ENCODE peak calls at places on chromosomes 11 and 22, in five cellular contexts. D, C, W, O and Q are unnamed samples. For H3K36me3 and H3K4me1, the result is how much of the 10 kb centered on the place peaks cover.

GRCh38 chr11:11500744-11501487 is 120.9 kb downstream of the GALNT18 start:
- DNase-seq in C (no peak), D (no peak), W (no peak), O (no peak), Q (no peak)

GRCh38 chr22:49148895-49149418 is 678.7 kb downstream of the BRD1 start:
- DNase-seq in O (no peak), D (no peak), W (no peak), C (no peak), Q (no peak)

GRCh38 chr22:43031617-43032016 is 16.7 kb upstream of the PACSIN2 start:
- DNase-seq in W (no peak), C (no peak), D (no peak), O (no peak), Q (no peak)

GRCh38 chr11:22558638-22559037 is 67.0 kb downstream of the FANCF start:
- DNase-seq in C (peak), O (no peak), D (no peak), W (no peak), Q (peak)

GRCh38 chr11:102783720-102784119 is 3.3 kb upstream of the MMP10 start:
- DNase-seq in O (no peak), W (no peak), D (no peak), C (no peak), Q (no peak)

GRCh38 chr22:24440270-24440717 is 12.9 kb downstream of the ADORA2A start:
- DNase-seq in W (no peak), O (no peak), D (no peak), C (no peak), Q (no peak)

GRCh38 chr11:36131719-36132349 is 157.4 kb downstream of the COMMD9 start:
- DNase-seq in O (no peak), C (peak), W (peak), D (peak), Q (no peak)

GRCh38 chr11:17692006-17692405 is 27.4 kb upstream of the MYOD1 start:
- DNase-seq in O (no peak), W (no peak), D (no peak), C (no peak), Q (no peak)

GRCh38 chr11:86041975-86042378 is 26.9 kb downstream of the PICALM start:
- DNase-seq in W (peak), O (peak), C (peak), D (peak), Q (peak)

GRCh38 chr11:131302831-131303230 is 67.6 kb upstream of the NTM start:
- DNase-seq in D (no peak), O (no peak), W (no peak), C (no peak), Q (peak)

GRCh38 chr11:117610045-117610444 is 187.0 kb downstream of the DSCAML1 start:
- DNase-seq in W (no peak), C (peak), D (peak), O (no peak), Q (peak)

GRCh38 chr11:134244593-134244992 is 8.6 kb downstream of the THYN1 start:
- DNase-seq in O (no peak), C (peak), W (peak), D (peak), Q (no peak)

GRCh38 chr11:70854201-70854600 is 398.2 kb downstream of the SHANK2 start:
- DNase-seq in W (no peak), D (no peak), C (no peak), O (no peak), Q (no peak)

GRCh38 chr11:118060879-118061278 is 16.0 kb upstream of the TMPRSS4 start:
- DNase-seq in C (no peak), W (no peak), O (no peak), D (no peak), Q (no peak)

GRCh38 chr11:57792060-57792541 is 30.5 kb downstream of the CTNND1 start:
- DNase-seq in C (peak), D (no peak), W (no peak), O (no peak), Q (peak)

GRCh38 chr11:100512475-100512874 is 174.6 kb upstream of the ARHGAP42 start:
- DNase-seq in W (no peak), O (no peak), D (no peak), C (no peak), Q (no peak)

GRCh38 chr22:38751422-38752346 is 4.1 kb downstream of the SUN2 start:
- DNase-seq in W (no peak), O (no peak), D (peak), C (no peak), Q (no peak)

GRCh38 chr22:40345271-40345670 is 1.0 kb upstream of the ADSL start:
- DNase-seq in W (no peak), O (no peak), D (peak), C (peak), Q (peak)

DNA sequence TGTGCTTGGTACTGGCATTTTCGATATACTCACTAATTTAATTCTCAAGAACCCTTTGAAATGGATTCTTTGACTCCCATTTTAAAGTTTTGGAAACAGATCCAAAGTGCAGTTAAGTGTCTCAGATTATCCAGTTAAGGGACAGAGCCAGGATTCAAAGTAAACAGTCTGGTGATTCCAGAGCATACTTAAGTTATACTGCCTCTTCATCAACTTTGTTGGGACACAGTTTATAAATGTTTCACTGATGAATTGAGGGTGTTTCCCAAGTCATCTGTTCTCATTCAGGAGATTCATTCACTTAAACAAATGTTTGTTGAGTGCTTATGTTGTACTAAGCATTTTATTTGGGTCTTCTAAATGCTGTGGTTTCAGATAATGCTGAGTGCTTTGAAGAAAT is 17.1 kb downstream of the KDM2A start:
- DNase-seq in C (peak), O (no peak), D (no peak), W (no peak), Q (no peak)
- H3K36me3 ChIP-seq in C (under half), O (under half), D (under half), W (under half), Q (under half)

DNA sequence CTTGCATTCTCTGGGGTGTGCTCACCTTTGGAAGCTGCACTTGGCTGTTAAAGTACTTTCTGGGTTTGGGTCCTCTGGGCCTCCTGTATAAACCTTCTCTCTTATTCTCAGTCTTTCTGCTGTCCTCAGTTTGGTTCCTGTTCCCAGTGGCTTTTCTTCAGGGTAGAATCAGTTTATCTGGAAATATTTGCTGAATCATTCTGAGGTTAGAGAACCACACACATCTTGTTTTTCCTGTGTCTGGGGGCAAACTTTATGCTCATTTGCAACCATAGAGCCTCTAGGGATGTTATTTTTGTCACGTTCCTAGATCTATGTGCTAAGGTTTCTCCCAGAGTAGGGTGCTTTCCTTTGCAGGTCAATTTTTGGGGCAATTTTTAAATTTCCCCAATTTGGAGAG is 224.3 kb upstream of the C11orf87 start:
- DNase-seq in C (peak), W (no peak), O (no peak), D (no peak), Q (peak)
- H3K4me2 ChIP-seq in C (peak), W (no peak), O (no peak), D (no peak), Q (no peak)

DNA sequence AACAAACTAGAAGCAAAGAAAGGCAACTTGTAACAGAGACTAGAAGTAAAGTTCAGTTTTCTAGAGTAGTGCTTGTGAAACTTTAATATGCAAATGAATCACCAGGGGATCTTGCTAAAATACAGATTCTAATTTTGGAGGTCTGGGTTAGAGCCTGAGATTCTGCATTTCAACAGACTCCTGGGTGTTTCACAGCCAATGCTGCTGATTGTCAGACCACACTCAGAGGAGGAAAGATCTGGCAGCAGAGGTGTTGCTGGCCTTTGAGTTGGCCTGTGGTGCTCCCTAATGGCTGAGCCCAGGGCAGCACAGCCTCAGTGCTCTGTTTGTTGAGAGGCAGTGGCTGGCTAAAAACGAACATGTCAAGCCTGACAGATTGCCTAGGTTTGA is 5.4 kb downstream of the CRY2 start:
- DNase-seq in C (no peak), W (no peak), O (no peak), D (peak), Q (no peak)
- H3K4me1 ChIP-seq in C (under half), W (under half), O (under half), D (under half), Q (under half)

DNA sequence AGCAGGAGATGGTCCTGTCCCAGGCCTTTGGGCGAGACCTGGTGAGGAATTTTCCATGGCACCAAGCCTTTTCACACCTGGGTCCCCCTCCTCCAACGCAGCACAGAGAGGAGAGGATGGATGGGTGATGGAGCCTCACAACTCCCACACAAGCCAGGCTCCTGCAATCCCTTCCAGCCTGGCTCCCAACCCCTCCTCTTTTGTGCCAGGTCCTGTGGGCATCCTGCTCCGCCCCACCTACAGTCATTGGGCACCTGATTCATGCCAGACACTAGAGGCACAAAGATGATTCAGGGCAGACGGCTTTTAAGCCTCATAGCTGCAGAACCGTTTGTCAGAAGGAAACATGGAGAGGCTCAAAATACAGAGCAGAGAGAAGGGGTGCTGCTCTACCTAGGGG is 16.1 kb upstream of the MYRF start:
- DNase-seq in C (no peak), W (no peak), D (no peak), O (no peak), Q (no peak)
- H3K36me3 ChIP-seq in C (under half), W (under half), D (under half), O (under half), Q (under half)

GRCh38 chr11:119481021-119481666 is 58.2 kb upstream of the THY1 start:
- DNase-seq in C (peak), O (no peak), W (peak), D (peak), Q (peak)

GRCh38 chr11:119481667-119482400 is 58.9 kb upstream of the THY1 start:
- DNase-seq in W (no peak), C (no peak), D (no peak), O (no peak), Q (no peak)

GRCh38 chr11:119478711-119479285 is 55.8 kb upstream of the THY1 start:
- DNase-seq in D (no peak), W (no peak), O (no peak), C (no peak), Q (no peak)

GRCh38 chr11:119479685-119480275 is 56.8 kb upstream of the THY1 start:
- DNase-seq in D (peak), W (peak), C (peak), O (no peak), Q (peak)

DNA sequence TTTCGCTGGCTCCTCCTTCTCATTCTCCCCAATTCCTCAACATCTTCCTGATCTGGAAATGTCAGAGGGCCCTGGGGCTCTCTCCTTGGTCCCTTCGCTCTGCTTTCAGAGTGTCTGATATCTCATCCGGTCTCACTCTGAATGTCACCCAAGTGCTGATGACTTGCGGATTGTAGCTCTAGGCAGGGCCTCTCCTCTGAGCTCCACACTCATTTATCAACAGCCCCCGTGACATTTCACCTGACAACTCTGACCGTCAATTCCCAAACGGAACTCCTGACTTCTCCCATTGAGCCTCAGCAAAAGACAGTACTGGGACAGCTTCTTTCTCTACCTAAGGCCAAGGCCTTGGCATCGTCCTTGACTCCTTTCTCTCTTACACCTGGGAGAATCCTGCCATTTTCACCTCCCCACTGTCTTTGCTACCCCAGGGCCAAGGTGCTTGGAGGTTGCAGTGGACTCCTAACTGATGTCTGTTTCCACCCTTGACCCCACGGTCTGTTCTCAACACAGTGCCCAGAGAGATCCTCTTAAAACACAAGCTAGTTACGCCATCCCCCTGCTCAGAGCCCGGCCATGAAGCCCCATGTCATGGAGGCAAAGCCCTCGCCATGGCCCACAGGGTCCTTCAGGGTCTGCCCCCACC is 57.5 kb upstream of the THY1 start:
- DNase-seq in C (no peak), W (no peak), D (no peak), O (no peak), Q (no peak)
- H3K4me2 ChIP-seq in C (no peak), W (no peak), D (no peak), O (no peak), Q (peak)

GRCh38 chr11:15189646-15190365 is 75.1 kb downstream of the INSC start:
- DNase-seq in D (no peak), C (peak), O (no peak), W (no peak), Q (peak)
- H3K4me1 ChIP-seq in D (under half), C (under half), O (under half), W (under half), Q (under half)

GRCh38 chr11:65292866-65293265 is 21.8 kb upstream of the CDC42EP2 start:
- DNase-seq in D (no peak), C (no peak), W (no peak), O (no peak), Q (no peak)

GRCh38 chr11:65291613-65292012 is 23.1 kb upstream of the CDC42EP2 start:
- DNase-seq in C (peak), D (no peak), O (no peak), W (no peak), Q (peak)

GRCh38 chr11:65287601-65288000 is 25.8 kb downstream of the POLA2 start:
- DNase-seq in C (peak), O (no peak), D (no peak), W (no peak), Q (no peak)

GRCh38 chr11:65288706-65289536 is 25.7 kb upstream of the CDC42EP2 start:
- DNase-seq in O (no peak), W (no peak), D (no peak), C (no peak), Q (no peak)

DNA sequence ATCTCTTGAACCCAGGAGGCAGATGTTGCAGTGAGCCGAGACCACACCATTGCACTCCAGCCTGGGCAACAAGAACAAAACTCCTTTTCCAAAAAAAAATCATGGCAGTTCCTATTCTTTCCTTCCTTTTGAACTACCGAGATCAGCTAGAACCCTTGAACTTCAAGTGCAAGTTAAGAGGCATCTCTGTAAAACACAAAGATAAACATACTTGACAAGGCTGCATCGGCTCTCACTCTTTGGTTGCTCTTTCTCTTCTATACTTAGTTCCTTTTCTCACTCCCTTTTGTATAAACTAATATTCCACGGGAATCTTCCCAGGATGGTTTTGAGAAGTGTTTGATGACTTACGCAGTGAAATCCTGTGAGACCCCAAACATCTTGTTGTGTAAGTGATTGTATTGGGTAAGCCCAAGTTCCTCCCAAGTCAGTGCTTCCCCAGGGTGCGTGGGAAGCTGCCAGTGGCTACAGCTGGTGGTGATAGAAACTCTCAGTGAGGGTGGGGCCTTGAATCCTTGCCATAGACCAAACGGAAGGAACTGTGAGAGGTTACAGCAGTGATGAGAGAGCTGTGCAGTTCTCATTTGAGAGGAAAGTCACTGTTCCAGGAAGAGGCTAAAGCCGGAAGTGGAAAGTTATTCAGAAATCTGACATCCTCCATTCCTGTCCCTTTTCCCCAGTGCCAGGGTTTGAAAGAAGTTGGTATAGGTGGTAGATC is 24.1 kb upstream of the CDC42EP2 start:
- DNase-seq in C (peak), D (no peak), W (no peak), O (no peak), Q (peak)
- H3K36me3 ChIP-seq in C (under half), D (under half), W (under half), O (under half), Q (under half)